ENCODE peak calls at places on chromosomes 5 and 9, in eight cellular contexts. P, I, Y, T, J, C, W and X are unnamed samples.

GRCh38 chr5:141694479-141694878 is 12.4 kb upstream of the ARAP3 start:
- DNase-seq in W (no peak), I (no peak), J (no peak), C (no peak), P (no peak), Y (no peak), T (no peak), X (no peak)

GRCh38 chr9:26950521-26950920 is 3.5 kb upstream of the PLAA start:
- DNase-seq in Y (no peak), T (no peak), C (no peak), I (no peak), P (no peak), W (no peak), J (no peak), X (no peak)

GRCh38 chr9:73149371-73150067 is 2.1 kb upstream of the ANXA1 start:
- DNase-seq in Y (no peak), J (no peak), I (no peak), W (no peak), C (no peak), T (no peak), P (no peak), X (no peak)

GRCh38 chr5:63233906-63234305 is 655.3 kb downstream of the LRRC70 start:
- DNase-seq in J (no peak), Y (no peak), C (no peak), P (no peak), I (no peak), W (no peak), T (no peak), X (no peak)

GRCh38 chr5:169288066-169288753 is 12.7 kb downstream of the SLIT3 start:
- DNase-seq in P (no peak), T (no peak), J (no peak), C (no peak), Y (no peak), W (no peak), I (no peak), X (no peak)

GRCh38 chr5:132388244-132389050 is 18.9 kb downstream of the SLC22A5 start:
- DNase-seq in C (peak; percentile 62), I (no peak), Y (no peak), W (no peak), P (peak; percentile 36), J (no peak), T (peak; percentile 72), X (no peak)

GRCh38 chr5:97495301-97495700 is 312.3 kb upstream of the RIOK2 start:
- DNase-seq in J (no peak), P (no peak), W (no peak), T (no peak), Y (no peak), I (no peak), C (no peak), X (no peak)

GRCh38 chr9:104769655-104770054 is 5.7 kb downstream of the NIPSNAP3B start:
- DNase-seq in T (no peak), W (no peak), P (no peak), I (no peak), C (no peak), Y (no peak), J (no peak), X (no peak)

GRCh38 chr5:53856491-53856890 is 296.1 kb downstream of the NDUFS4 start:
- DNase-seq in P (no peak), Y (no peak), T (no peak), C (no peak), J (no peak), W (no peak), I (no peak), X (no peak)

GRCh38 chr5:33277061-33277460 is 163.7 kb upstream of the TARS1 start:
- DNase-seq in J (no peak), W (no peak), I (no peak), C (no peak), Y (no peak), T (no peak), P (no peak), X (no peak)

GRCh38 chr5:177508837-177509236 is 789 bp downstream of the DOK3 start:
- DNase-seq in T (no peak), I (no peak), P (no peak), C (no peak), J (no peak), Y (no peak), W (no peak), X (no peak)

GRCh38 chr5:178304761-178305645 is 72.4 kb upstream of the PHYKPL start:
- DNase-seq in J (no peak), Y (no peak), P (peak; percentile 20), T (no peak), W (peak; percentile 0), I (no peak), C (no peak), X (no peak)

GRCh38 chr9:114309096-114309495 is 13.8 kb upstream of the ORM1 start:
- DNase-seq in C (no peak), T (peak; percentile 10), Y (peak; percentile 55), J (no peak), W (peak; percentile 7), P (no peak), I (no peak), X (peak; percentile 25)

GRCh38 chr5:170681013-170681433 is 102.5 kb upstream of the GABRP start:
- DNase-seq in T (no peak), P (peak; percentile 93), W (peak; percentile 18), I (peak; percentile 20), J (no peak), Y (no peak), C (peak; percentile 16), X (peak; percentile 1)

GRCh38 chr5:80206282-80206681 is 49.6 kb downstream of the SERINC5 start:
- DNase-seq in W (no peak), J (no peak), P (no peak), C (no peak), I (no peak), Y (no peak), T (no peak), X (no peak)

GRCh38 chr5:132378580-132378979 is 9.1 kb downstream of the SLC22A5 start:
- DNase-seq in Y (no peak), C (no peak), T (no peak), P (no peak), W (no peak), J (peak; percentile 39), I (no peak), X (no peak)

GRCh38 chr9:130172858-130173461 is 756 bp downstream of the NCS1 start:
- DNase-seq in I (peak; percentile 33), T (no peak), J (peak; percentile 53), W (peak; percentile 27), C (no peak), P (peak; percentile 71), Y (no peak), X (peak; percentile 18)

GRCh38 chr9:28234899-28235277 is 661.6 kb upstream of the C9orf72 start:
- DNase-seq in Y (no peak), W (no peak), C (no peak), P (peak; percentile 46), T (no peak), J (no peak), I (no peak), X (no peak)

GRCh38 chr5:130908186-130908585 is 256.9 kb downstream of the HINT1 start:
- DNase-seq in I (no peak), Y (no peak), W (no peak), T (no peak), J (no peak), P (no peak), C (no peak), X (no peak)
- H3K27ac ChIP-seq in I (no peak overlapping the region), Y (no peak overlapping the region), W (no peak overlapping the region), T (no peak overlapping the region), J (no peak overlapping the region), P (no peak overlapping the region), C (no peak overlapping the region), X (no peak overlapping the region)

GRCh38 chr9:77215874-77216273 is 38.5 kb downstream of the VPS13A start:
- DNase-seq in J (no peak), W (no peak), I (no peak), Y (no peak), P (no peak), C (no peak), T (no peak), X (no peak)
- TF ChIP-seq CTCF in J (peak; percentile 44), W (no peak), I (no peak), Y (no peak), P (peak; percentile 49), C (no peak), T (no peak), X (peak; percentile 21)

GRCh38 chr9:33633621-33634020 is 109.6 kb downstream of the ANKRD18B start:
- DNase-seq in I (no peak), Y (no peak), P (no peak), W (no peak), T (no peak), C (no peak), J (no peak), X (no peak)

GRCh38 chr9:33637881-33638280 is 113.8 kb downstream of the ANKRD18B start:
- DNase-seq in C (no peak), W (no peak), J (no peak), T (no peak), Y (no peak), I (no peak), P (no peak), X (no peak)

DNA sequence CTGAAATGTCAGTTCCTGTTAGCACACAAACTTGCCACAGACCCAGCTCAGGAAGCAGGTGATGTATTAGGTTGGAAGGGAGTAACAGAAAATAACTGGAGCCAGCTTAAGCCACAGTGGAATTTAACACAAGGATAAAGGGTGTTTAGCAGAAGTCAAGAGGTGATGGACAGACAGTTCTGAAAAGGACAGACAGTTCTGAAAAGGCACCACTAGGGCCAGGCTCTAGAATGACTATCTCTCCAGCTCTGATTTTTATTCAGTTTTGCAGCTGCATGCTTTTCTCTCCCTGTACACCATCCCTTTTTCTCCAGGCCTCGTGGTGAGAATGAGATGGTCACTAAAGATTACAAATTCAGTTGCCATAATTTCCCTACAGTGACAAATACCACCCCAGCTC is 114.5 kb downstream of the ANKRD18B start:
- DNase-seq in P (no peak), W (no peak), J (no peak), C (no peak), T (no peak), Y (no peak), I (no peak), X (no peak)
- H3K27me3 ChIP-seq in P (peaks cover 30% of the 10 kb centered on the region), W (no peaks in the 10 kb centered on the region), J (no peaks in the 10 kb centered on the region), C (peaks cover 43% of the 10 kb centered on the region), T (no peaks in the 10 kb centered on the region), Y (no peaks in the 10 kb centered on the region), I (peaks cover 14% of the 10 kb centered on the region), X (peaks cover 59% of the 10 kb centered on the region)

GRCh38 chr9:124897570-124898460 is 35.9 kb downstream of the ARPC5L start:
- DNase-seq in I (no peak), J (no peak), T (no peak), W (no peak), C (no peak), Y (no peak), P (no peak), X (no peak)

GRCh38 chr9:124894035-124894740 is 32.3 kb downstream of the ARPC5L start:
- DNase-seq in J (no peak), Y (no peak), T (no peak), W (no peak), P (no peak), I (no peak), C (no peak), X (no peak)

GRCh38 chr9:124894741-124895170 is 32.8 kb downstream of the ARPC5L start:
- DNase-seq in T (no peak), C (no peak), I (peak; percentile 33), W (no peak), Y (no peak), P (peak; percentile 72), J (peak; percentile 55), X (peak; percentile 40)

DNA sequence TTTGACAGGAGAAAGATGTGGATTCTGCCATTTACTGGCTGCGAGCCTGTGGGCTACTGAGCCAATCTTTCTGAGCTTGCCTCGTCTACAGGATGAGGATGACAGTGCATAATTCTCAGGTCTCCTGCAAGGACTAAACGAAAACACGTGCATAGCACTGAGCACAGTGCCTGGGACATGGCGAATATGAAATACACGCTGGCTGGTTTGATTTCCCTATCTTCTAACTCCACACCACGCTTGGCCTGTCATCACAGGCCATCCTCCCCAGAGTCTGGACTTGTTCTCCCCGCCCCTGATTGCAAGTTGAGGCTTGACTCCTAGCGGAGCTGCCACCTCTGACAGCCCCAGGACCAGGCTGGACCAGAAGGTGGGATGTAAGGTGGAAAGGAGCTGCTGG is 37.9 kb downstream of the ARPC5L start:
- DNase-seq in I (no peak), P (no peak), C (no peak), W (no peak), J (no peak), Y (no peak), T (no peak), X (no peak)
- H3K27ac ChIP-seq in I (no peak overlapping the region), P (no peak overlapping the region), C (no peak overlapping the region), W (no peak overlapping the region), J (no peak overlapping the region), Y (no peak overlapping the region), T (no peak overlapping the region), X (no peak overlapping the region)